ENCODE peak calls at places on chromosomes 11 and 22, in four cellular contexts. One of them, this sample, is unnamed.

GRCh38 chr11:2173150-2173693 is 1.6 kb upstream of the TH start:
- DNase-seq in K562: no peak
- DNase-seq in GM12878: no peak
- DNase-seq in HepG2: no peak
- DNase-seq in this sample: no peak

GRCh38 chr22:22316589-22316988 is 72.0 kb downstream of the VPREB1 start:
- DNase-seq in GM12878: no peak
- DNase-seq in K562: no peak
- DNase-seq in HepG2: no peak
- DNase-seq in this sample: no peak

GRCh38 chr11:66020212-66020611 is 6.1 kb downstream of the CATSPER1 start:
- DNase-seq in HepG2: no peak
- DNase-seq in K562: no peak
- DNase-seq in GM12878: no peak
- DNase-seq in this sample: no peak

GRCh38 chr22:36565152-36565507 is 36.2 kb upstream of the EIF3D start:
- DNase-seq in HepG2: no peak
- DNase-seq in K562: no peak
- DNase-seq in GM12878: no peak
- DNase-seq in this sample: no peak

GRCh38 chr22:44665115-44665514 is 36.9 kb upstream of the PRR5 start:
- DNase-seq in K562: no peak
- DNase-seq in HepG2: no peak
- DNase-seq in GM12878: no peak
- DNase-seq in this sample: no peak

GRCh38 chr11:71129624-71130023 is 122.8 kb downstream of the SHANK2 start:
- DNase-seq in GM12878: no peak
- DNase-seq in K562: no peak
- DNase-seq in HepG2: no peak
- DNase-seq in this sample: no peak

GRCh38 chr11:27158763-27159679 is 118.4 kb downstream of the BBOX1 start:
- DNase-seq in GM12878: no peak
- DNase-seq in K562: peak
- DNase-seq in HepG2: peak
- DNase-seq in this sample: no peak

GRCh38 chr11:65188486-65188885 is 6.8 kb downstream of the CAPN1 start:
- DNase-seq in GM12878: no peak
- DNase-seq in K562: no peak
- DNase-seq in HepG2: no peak
- DNase-seq in this sample: no peak

GRCh38 chr11:69480547-69481392 is 693 bp upstream of the LINC01488 start:
- DNase-seq in K562: no peak
- DNase-seq in HepG2: peak
- DNase-seq in GM12878: no peak
- DNase-seq in this sample: no peak

GRCh38 chr22:20536590-20537324 is 29.3 kb downstream of the MED15 start:
- DNase-seq in K562: no peak
- DNase-seq in GM12878: no peak
- DNase-seq in HepG2: no peak
- DNase-seq in this sample: no peak

GRCh38 chr11:73612601-73613137 is 14.8 kb upstream of the FAM168A start:
- DNase-seq in K562: no peak
- DNase-seq in HepG2: no peak
- DNase-seq in GM12878: no peak
- DNase-seq in this sample: no peak

GRCh38 chr11:3835100-3835485 is 5.7 kb downstream of the RHOG start:
- DNase-seq in HepG2: no peak
- DNase-seq in GM12878: no peak
- DNase-seq in K562: peak
- DNase-seq in this sample: no peak

GRCh38 chr22:45270095-45271020 is 14.4 kb upstream of the UPK3A start:
- DNase-seq in HepG2: no peak
- DNase-seq in GM12878: no peak
- DNase-seq in K562: no peak
- DNase-seq in this sample: no peak

GRCh38 chr22:37186228-37186996 is 1.6 kb downstream of the C1QTNF6 start:
- DNase-seq in K562: peak
- DNase-seq in GM12878: peak
- DNase-seq in HepG2: peak
- DNase-seq in this sample: no peak

GRCh38 chr11:68164437-68164836 is 43.2 kb upstream of the CHKA start:
- DNase-seq in GM12878: no peak
- DNase-seq in HepG2: no peak
- DNase-seq in K562: no peak
- DNase-seq in this sample: no peak

GRCh38 chr11:35919244-35919643 is 24.6 kb upstream of the LDLRAD3 start:
- DNase-seq in GM12878: no peak
- DNase-seq in HepG2: no peak
- DNase-seq in K562: no peak
- DNase-seq in this sample: no peak

GRCh38 chr22:41772645-41773044 is 27.8 kb upstream of the CCDC134 start:
- DNase-seq in HepG2: peak
- DNase-seq in K562: no peak
- DNase-seq in GM12878: no peak
- DNase-seq in this sample: no peak

GRCh38 chr22:23549198-23549595 is 30.9 kb downstream of the IGLL1 start:
- DNase-seq in GM12878: no peak
- DNase-seq in K562: no peak
- DNase-seq in HepG2: no peak
- DNase-seq in this sample: no peak

GRCh38 chr11:134561348-134561720 is 149.3 kb upstream of the B3GAT1 start:
- DNase-seq in HepG2: no peak
- DNase-seq in K562: no peak
- DNase-seq in GM12878: no peak
- DNase-seq in this sample: no peak

GRCh38 chr11:19546325-19546724 is 166.3 kb upstream of the NAV2 start:
- DNase-seq in K562: no peak
- DNase-seq in GM12878: no peak
- DNase-seq in HepG2: no peak
- DNase-seq in this sample: no peak

GRCh38 chr22:35534091-35534490 is 6.5 kb upstream of the RASD2 start:
- DNase-seq in K562: no peak
- DNase-seq in GM12878: no peak
- DNase-seq in HepG2: no peak
- DNase-seq in this sample: no peak

GRCh38 chr11:45717526-45717925 is 52.1 kb upstream of the CHST1 start:
- DNase-seq in K562: no peak
- DNase-seq in GM12878: no peak
- DNase-seq in HepG2: no peak
- DNase-seq in this sample: no peak

GRCh38 chr11:75024068-75024449 is 35.3 kb downstream of the NEU3 start:
- DNase-seq in GM12878: no peak
- DNase-seq in K562: no peak
- DNase-seq in HepG2: no peak
- DNase-seq in this sample: no peak
- TF ChIP-seq YY1 in GM12878: no peak
- TF ChIP-seq YY1 in K562: no peak
- TF ChIP-seq YY1 in HepG2: no peak
- TF ChIP-seq YY1 in this sample: no peak

GRCh38 chr11:16096336-16096735 is 260.0 kb downstream of the SOX6 start:
- DNase-seq in HepG2: no peak
- DNase-seq in K562: no peak
- DNase-seq in GM12878: no peak
- DNase-seq in this sample: no peak

GRCh38 chr11:16098827-16099226 is 257.5 kb downstream of the SOX6 start:
- DNase-seq in K562: no peak
- DNase-seq in HepG2: no peak
- DNase-seq in GM12878: no peak
- DNase-seq in this sample: no peak

GRCh38 chr11:16095756-16096155 is 260.6 kb downstream of the SOX6 start:
- DNase-seq in K562: no peak
- DNase-seq in HepG2: no peak
- DNase-seq in GM12878: no peak
- DNase-seq in this sample: no peak

GRCh38 chr11:16099501-16099900 is 256.8 kb downstream of the SOX6 start:
- DNase-seq in K562: no peak
- DNase-seq in HepG2: no peak
- DNase-seq in GM12878: no peak
- DNase-seq in this sample: no peak

DNA sequence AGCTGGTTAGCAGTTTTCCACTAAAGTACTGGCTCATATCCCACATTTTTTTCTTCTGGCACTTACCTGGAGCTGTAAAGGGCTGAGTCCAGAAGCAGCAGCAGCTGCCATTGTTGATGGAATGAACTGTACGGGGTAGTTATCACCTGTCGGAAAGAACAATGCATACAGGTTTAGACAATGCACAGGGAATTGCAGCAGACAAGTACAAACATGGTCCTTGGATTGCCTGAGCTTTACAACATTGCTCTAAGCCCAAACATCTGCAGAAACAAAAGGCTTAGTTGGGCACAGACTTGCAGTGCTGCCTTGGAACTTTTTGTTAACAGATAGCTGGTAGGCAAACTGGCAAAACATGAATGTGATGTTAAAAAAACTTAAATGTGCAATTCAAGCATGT is 258.8 kb downstream of the SOX6 start:
- DNase-seq in HepG2: no peak
- DNase-seq in GM12878: no peak
- DNase-seq in K562: no peak
- DNase-seq in this sample: no peak
- TF ChIP-seq HDAC2 in HepG2: no peak
- TF ChIP-seq HDAC2 in GM12878: no peak
- TF ChIP-seq HDAC2 in K562: no peak
- TF ChIP-seq HDAC2 in this sample: no peak

DNA sequence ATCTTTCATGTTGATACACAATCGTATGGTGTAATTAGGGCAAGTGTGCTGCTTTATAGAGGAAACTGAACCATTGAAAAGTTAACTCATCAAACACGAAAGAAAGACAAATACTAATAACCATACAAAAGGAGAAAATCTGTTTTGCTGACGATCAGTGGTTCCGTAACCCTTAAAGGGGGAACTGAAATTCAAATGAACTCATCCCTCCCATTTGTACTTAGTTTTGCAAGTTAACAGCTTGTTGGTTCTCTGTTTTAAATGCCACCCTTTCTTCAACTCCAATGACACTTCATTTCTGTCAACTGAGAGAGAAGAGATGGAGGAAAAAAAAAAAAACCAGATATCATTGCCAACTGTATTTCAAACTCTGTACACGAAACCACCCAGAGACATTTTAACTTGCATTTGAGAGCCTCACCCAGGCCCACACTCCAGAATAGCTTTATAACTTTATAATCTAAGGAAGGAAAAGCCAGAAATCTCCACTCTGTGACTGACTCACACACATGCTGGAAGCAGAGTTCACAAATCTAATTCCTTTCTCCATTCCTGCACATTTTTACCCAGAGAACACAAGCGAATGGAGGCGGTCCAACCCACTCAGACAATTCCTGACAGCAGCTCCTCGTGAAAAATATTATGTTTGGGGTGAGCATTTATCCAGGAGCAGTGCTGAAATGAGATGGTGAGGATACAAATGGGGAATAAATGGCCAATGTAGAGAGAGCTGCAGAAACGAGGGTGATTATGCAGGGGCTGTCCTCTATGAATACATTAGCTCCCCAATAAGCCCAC is 17.4 kb upstream of the CSNK2A3 start:
- DNase-seq in GM12878: no peak
- DNase-seq in K562: no peak
- DNase-seq in HepG2: no peak
- DNase-seq in this sample: no peak
- TF ChIP-seq YY1 in GM12878: no peak
- TF ChIP-seq YY1 in K562: no peak
- TF ChIP-seq YY1 in HepG2: no peak
- TF ChIP-seq YY1 in this sample: no peak

GRCh38 chr11:93392862-93393261 is 62.3 kb downstream of the DEUP1 start:
- DNase-seq in GM12878: no peak
- DNase-seq in K562: no peak
- DNase-seq in HepG2: no peak
- DNase-seq in this sample: no peak

GRCh38 chr11:93396356-93396755 is 65.8 kb downstream of the DEUP1 start:
- DNase-seq in HepG2: no peak
- DNase-seq in GM12878: no peak
- DNase-seq in K562: no peak
- DNase-seq in this sample: no peak

GRCh38 chr11:93389737-93390136 is 59.2 kb downstream of the DEUP1 start:
- DNase-seq in GM12878: no peak
- DNase-seq in K562: no peak
- DNase-seq in HepG2: no peak
- DNase-seq in this sample: no peak

GRCh38 chr11:93393386-93393785 is 62.8 kb downstream of the DEUP1 start:
- DNase-seq in HepG2: no peak
- DNase-seq in K562: no peak
- DNase-seq in GM12878: no peak
- DNase-seq in this sample: no peak
- TF ChIP-seq HDAC2 in HepG2: no peak
- TF ChIP-seq HDAC2 in K562: no peak
- TF ChIP-seq HDAC2 in GM12878: no peak
- TF ChIP-seq HDAC2 in this sample: no peak

DNA sequence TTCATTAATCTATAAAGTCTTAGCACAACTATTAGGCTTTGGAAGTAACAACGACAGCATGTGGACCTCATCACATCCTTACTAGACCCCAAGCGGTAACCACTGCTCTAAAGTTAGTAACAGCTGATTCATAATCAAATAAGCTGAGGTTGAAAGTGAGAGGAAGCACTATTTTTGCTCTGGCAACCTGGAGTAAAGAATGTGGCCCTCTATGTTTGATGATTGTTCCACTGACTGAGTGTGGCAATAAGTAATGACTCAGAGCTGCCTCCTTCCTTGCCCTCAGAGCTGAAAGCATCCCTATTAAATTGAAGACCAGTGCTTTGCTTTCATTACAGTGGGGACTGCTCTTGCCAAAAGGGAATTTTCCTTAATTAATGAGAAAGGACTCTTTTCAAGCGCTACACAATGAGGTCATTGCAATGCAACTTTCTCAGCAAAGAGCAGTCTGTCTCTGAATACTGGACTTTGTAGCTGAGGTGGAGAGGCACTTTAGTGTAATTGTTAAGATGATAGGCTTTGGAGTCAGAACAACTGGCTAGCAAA is 906.1 kb upstream of the RAG2 start:
- DNase-seq in GM12878: peak
- DNase-seq in K562: no peak
- DNase-seq in HepG2: no peak
- DNase-seq in this sample: no peak
- TF ChIP-seq YY1 in GM12878: no peak
- TF ChIP-seq YY1 in K562: no peak
- TF ChIP-seq YY1 in HepG2: no peak
- TF ChIP-seq YY1 in this sample: no peak

GRCh38 chr11:5596611-5597201 is at the start of gene TRIM6:
- DNase-seq in HepG2: no peak
- DNase-seq in K562: peak
- DNase-seq in GM12878: no peak
- DNase-seq in this sample: no peak
- TF ChIP-seq HDAC2 in HepG2: no peak
- TF ChIP-seq HDAC2 in K562: peak
- TF ChIP-seq HDAC2 in GM12878: no peak
- TF ChIP-seq HDAC2 in this sample: no peak

GRCh38 chr11:79396001-79396400 is 44.8 kb downstream of the TENM4 start:
- DNase-seq in HepG2: no peak
- DNase-seq in K562: no peak
- DNase-seq in GM12878: no peak
- DNase-seq in this sample: no peak
- TF ChIP-seq YY1 in HepG2: no peak
- TF ChIP-seq YY1 in K562: no peak
- TF ChIP-seq YY1 in GM12878: no peak
- TF ChIP-seq YY1 in this sample: no peak

GRCh38 chr11:79078999-79079398 is 361.8 kb downstream of the TENM4 start:
- DNase-seq in GM12878: no peak
- DNase-seq in HepG2: no peak
- DNase-seq in K562: no peak
- DNase-seq in this sample: no peak
- TF ChIP-seq HDAC2 in GM12878: no peak
- TF ChIP-seq HDAC2 in HepG2: no peak
- TF ChIP-seq HDAC2 in K562: no peak
- TF ChIP-seq HDAC2 in this sample: no peak

GRCh38 chr11:74630043-74630442 is 37.7 kb downstream of the POLD3 start:
- DNase-seq in GM12878: no peak
- DNase-seq in K562: no peak
- DNase-seq in HepG2: no peak
- DNase-seq in this sample: no peak
- TF ChIP-seq YY1 in GM12878: no peak
- TF ChIP-seq YY1 in K562: no peak
- TF ChIP-seq YY1 in HepG2: no peak
- TF ChIP-seq YY1 in this sample: no peak

This sample was measured in H1.